ENCODE peak calls at places on chromosomes 4 and X, in nine cellular contexts. One of them, this sample, is unnamed.
A peak's percentile ranks its signal among the peaks of the same experiment; 100 is the strongest.

GRCh38 chrX:134542485-134542884 is 82.5 kb downstream of the HPRT1 start:
- DNase-seq in mucosa of descending colon: no peak
- DNase-seq in endodermal cell: peak; percentile 63
- DNase-seq in colonic mucosa: no peak
- DNase-seq in keratinocyte: no peak
- DNase-seq in neuronal stem cell: no peak
- DNase-seq in left ventricle myocardium inferior: no peak
- DNase-seq in CD8-positive, alpha-beta memory T cell: no peak
- DNase-seq in aorta: no peak
- DNase-seq in this sample: peak; percentile 57

GRCh38 chr4:148289740-148290139 is 152.5 kb downstream of the NR3C2 start:
- DNase-seq in mucosa of descending colon: no peak
- DNase-seq in endodermal cell: no peak
- DNase-seq in colonic mucosa: no peak
- DNase-seq in keratinocyte: no peak
- DNase-seq in neuronal stem cell: no peak
- DNase-seq in left ventricle myocardium inferior: no peak
- DNase-seq in CD8-positive, alpha-beta memory T cell: no peak
- DNase-seq in aorta: no peak
- DNase-seq in this sample: no peak

GRCh38 chr4:64781737-64782326 is 372.6 kb upstream of the TECRL start:
- DNase-seq in mucosa of descending colon: no peak
- DNase-seq in endodermal cell: no peak
- DNase-seq in colonic mucosa: no peak
- DNase-seq in keratinocyte: peak; percentile 7
- DNase-seq in neuronal stem cell: peak; percentile 30
- DNase-seq in left ventricle myocardium inferior: no peak
- DNase-seq in CD8-positive, alpha-beta memory T cell: no peak
- DNase-seq in aorta: no peak
- DNase-seq in this sample: no peak

GRCh38 chrX:115650449-115650848 is 89.5 kb downstream of the PLS3 start:
- DNase-seq in mucosa of descending colon: no peak
- DNase-seq in endodermal cell: no peak
- DNase-seq in colonic mucosa: no peak
- DNase-seq in keratinocyte: no peak
- DNase-seq in neuronal stem cell: no peak
- DNase-seq in left ventricle myocardium inferior: no peak
- DNase-seq in CD8-positive, alpha-beta memory T cell: no peak
- DNase-seq in aorta: no peak
- DNase-seq in this sample: no peak

GRCh38 chr4:8587469-8588195 is 4.9 kb upstream of the CPZ start:
- DNase-seq in mucosa of descending colon: peak; percentile 14
- DNase-seq in endodermal cell: no peak
- DNase-seq in colonic mucosa: no peak
- DNase-seq in keratinocyte: no peak
- DNase-seq in neuronal stem cell: no peak
- DNase-seq in left ventricle myocardium inferior: no peak
- DNase-seq in CD8-positive, alpha-beta memory T cell: no peak
- DNase-seq in aorta: no peak
- DNase-seq in this sample: no peak

GRCh38 chr4:80171251-80171650 is 26.1 kb upstream of the PRDM8 start:
- DNase-seq in mucosa of descending colon: no peak
- DNase-seq in endodermal cell: no peak
- DNase-seq in colonic mucosa: no peak
- DNase-seq in keratinocyte: no peak
- DNase-seq in neuronal stem cell: no peak
- DNase-seq in left ventricle myocardium inferior: no peak
- DNase-seq in CD8-positive, alpha-beta memory T cell: no peak
- DNase-seq in aorta: no peak
- DNase-seq in this sample: no peak

GRCh38 chrX:151779258-151779657 is 44.7 kb downstream of the CNGA2 start:
- DNase-seq in mucosa of descending colon: no peak
- DNase-seq in endodermal cell: no peak
- DNase-seq in colonic mucosa: no peak
- DNase-seq in keratinocyte: no peak
- DNase-seq in neuronal stem cell: no peak
- DNase-seq in left ventricle myocardium inferior: no peak
- DNase-seq in CD8-positive, alpha-beta memory T cell: no peak
- DNase-seq in aorta: no peak
- DNase-seq in this sample: no peak

GRCh38 chr4:110487873-110488272 is 11.9 kb downstream of the ENPEP start:
- DNase-seq in mucosa of descending colon: no peak
- DNase-seq in endodermal cell: no peak
- DNase-seq in colonic mucosa: no peak
- DNase-seq in keratinocyte: no peak
- DNase-seq in neuronal stem cell: no peak
- DNase-seq in left ventricle myocardium inferior: no peak
- DNase-seq in CD8-positive, alpha-beta memory T cell: no peak
- DNase-seq in aorta: no peak
- DNase-seq in this sample: no peak

GRCh38 chrX:152927858-152928760 is 30.2 kb downstream of the ZNF185 start:
- DNase-seq in mucosa of descending colon: no peak
- DNase-seq in endodermal cell: no peak
- DNase-seq in colonic mucosa: no peak
- DNase-seq in keratinocyte: no peak
- DNase-seq in neuronal stem cell: no peak
- DNase-seq in left ventricle myocardium inferior: no peak
- DNase-seq in CD8-positive, alpha-beta memory T cell: no peak
- DNase-seq in aorta: peak; percentile 21
- DNase-seq in this sample: no peak

GRCh38 chrX:119374736-119375135 is 24.4 kb upstream of the SLC25A43 start:
- DNase-seq in mucosa of descending colon: no peak
- DNase-seq in endodermal cell: no peak
- DNase-seq in colonic mucosa: no peak
- DNase-seq in keratinocyte: peak; percentile 7
- DNase-seq in neuronal stem cell: no peak
- DNase-seq in left ventricle myocardium inferior: no peak
- DNase-seq in CD8-positive, alpha-beta memory T cell: no peak
- DNase-seq in aorta: no peak
- DNase-seq in this sample: no peak

GRCh38 chrX:45748443-45748842 is 547.8 kb upstream of the DIPK2B start:
- DNase-seq in mucosa of descending colon: no peak
- DNase-seq in endodermal cell: no peak
- DNase-seq in colonic mucosa: no peak
- DNase-seq in keratinocyte: peak; percentile 25
- DNase-seq in neuronal stem cell: no peak
- DNase-seq in left ventricle myocardium inferior: no peak
- DNase-seq in CD8-positive, alpha-beta memory T cell: no peak
- DNase-seq in aorta: no peak
- DNase-seq in this sample: no peak

GRCh38 chr4:54843106-54843505 is 185.3 kb downstream of the KIT start:
- DNase-seq in mucosa of descending colon: no peak
- DNase-seq in endodermal cell: no peak
- DNase-seq in colonic mucosa: no peak
- DNase-seq in keratinocyte: no peak
- DNase-seq in neuronal stem cell: no peak
- DNase-seq in left ventricle myocardium inferior: no peak
- DNase-seq in CD8-positive, alpha-beta memory T cell: no peak
- DNase-seq in aorta: no peak
- DNase-seq in this sample: no peak

GRCh38 chr4:111512081-111512774 is 633.0 kb upstream of the FAM241A start:
- DNase-seq in mucosa of descending colon: no peak
- DNase-seq in endodermal cell: no peak
- DNase-seq in colonic mucosa: no peak
- DNase-seq in keratinocyte: peak; percentile 33
- DNase-seq in neuronal stem cell: no peak
- DNase-seq in left ventricle myocardium inferior: no peak
- DNase-seq in CD8-positive, alpha-beta memory T cell: no peak
- DNase-seq in aorta: no peak
- DNase-seq in this sample: no peak

GRCh38 chr4:71607780-71608673 is 175.9 kb downstream of the GC start:
- DNase-seq in mucosa of descending colon: no peak
- DNase-seq in endodermal cell: no peak
- DNase-seq in colonic mucosa: no peak
- DNase-seq in keratinocyte: no peak
- DNase-seq in neuronal stem cell: no peak
- DNase-seq in left ventricle myocardium inferior: no peak
- DNase-seq in CD8-positive, alpha-beta memory T cell: no peak
- DNase-seq in aorta: no peak
- DNase-seq in this sample: no peak

GRCh38 chrX:13662537-13662841 is 9.5 kb downstream of the TCEANC start:
- DNase-seq in mucosa of descending colon: no peak
- DNase-seq in endodermal cell: no peak
- DNase-seq in colonic mucosa: no peak
- DNase-seq in keratinocyte: no peak
- DNase-seq in neuronal stem cell: no peak
- DNase-seq in left ventricle myocardium inferior: no peak
- DNase-seq in CD8-positive, alpha-beta memory T cell: no peak
- DNase-seq in aorta: no peak
- DNase-seq in this sample: no peak

GRCh38 chrX:133045986-133046385 is 50.9 kb downstream of the USP26 start:
- DNase-seq in mucosa of descending colon: no peak
- DNase-seq in endodermal cell: no peak
- DNase-seq in colonic mucosa: no peak
- DNase-seq in keratinocyte: no peak
- DNase-seq in neuronal stem cell: no peak
- DNase-seq in left ventricle myocardium inferior: no peak
- DNase-seq in CD8-positive, alpha-beta memory T cell: no peak
- DNase-seq in aorta: no peak
- DNase-seq in this sample: no peak

GRCh38 chr4:86544313-86544966 is 49.7 kb upstream of the PTPN13 start:
- DNase-seq in mucosa of descending colon: no peak
- DNase-seq in endodermal cell: no peak
- DNase-seq in colonic mucosa: no peak
- DNase-seq in keratinocyte: no peak
- DNase-seq in neuronal stem cell: no peak
- DNase-seq in left ventricle myocardium inferior: no peak
- DNase-seq in CD8-positive, alpha-beta memory T cell: no peak
- DNase-seq in aorta: no peak
- DNase-seq in this sample: no peak

GRCh38 chr4:145907363-145907762 is 31.3 kb downstream of the ZNF827 start:
- DNase-seq in mucosa of descending colon: no peak
- DNase-seq in endodermal cell: no peak
- DNase-seq in colonic mucosa: no peak
- DNase-seq in keratinocyte: no peak
- DNase-seq in neuronal stem cell: no peak
- DNase-seq in left ventricle myocardium inferior: no peak
- DNase-seq in CD8-positive, alpha-beta memory T cell: no peak
- DNase-seq in aorta: no peak
- DNase-seq in this sample: peak; percentile 58

GRCh38 chrX:20143539-20143938 is 1.9 kb upstream of the EIF1AX start:
- DNase-seq in mucosa of descending colon: no peak
- DNase-seq in endodermal cell: no peak
- DNase-seq in colonic mucosa: no peak
- DNase-seq in keratinocyte: no peak
- DNase-seq in neuronal stem cell: no peak
- DNase-seq in left ventricle myocardium inferior: no peak
- DNase-seq in CD8-positive, alpha-beta memory T cell: no peak
- DNase-seq in aorta: no peak
- DNase-seq in this sample: no peak

GRCh38 chrX:111568817-111569216 is 57.4 kb downstream of the SERTM2 start:
- DNase-seq in mucosa of descending colon: no peak
- DNase-seq in endodermal cell: no peak
- DNase-seq in colonic mucosa: no peak
- DNase-seq in keratinocyte: no peak
- DNase-seq in neuronal stem cell: no peak
- DNase-seq in left ventricle myocardium inferior: no peak
- DNase-seq in CD8-positive, alpha-beta memory T cell: no peak
- DNase-seq in aorta: no peak
- DNase-seq in this sample: no peak

GRCh38 chr4:3783691-3784306 is 17.6 kb downstream of the ADRA2C start:
- DNase-seq in mucosa of descending colon: no peak
- DNase-seq in endodermal cell: peak; percentile 91
- DNase-seq in colonic mucosa: peak; percentile 25
- DNase-seq in keratinocyte: no peak
- DNase-seq in neuronal stem cell: no peak
- DNase-seq in left ventricle myocardium inferior: no peak
- DNase-seq in CD8-positive, alpha-beta memory T cell: no peak
- DNase-seq in aorta: no peak
- DNase-seq in this sample: no peak

GRCh38 chrX:18994713-18995112 is 10.8 kb upstream of the PHKA2 start:
- DNase-seq in mucosa of descending colon: no peak
- DNase-seq in endodermal cell: no peak
- DNase-seq in colonic mucosa: no peak
- DNase-seq in keratinocyte: peak; percentile 38
- DNase-seq in neuronal stem cell: no peak
- DNase-seq in left ventricle myocardium inferior: no peak
- DNase-seq in CD8-positive, alpha-beta memory T cell: no peak
- DNase-seq in aorta: no peak
- DNase-seq in this sample: no peak

GRCh38 chrX:31099536-31100090 is 27.8 kb upstream of the FTHL17 start:
- DNase-seq in mucosa of descending colon: no peak
- DNase-seq in endodermal cell: no peak
- DNase-seq in colonic mucosa: no peak
- DNase-seq in keratinocyte: no peak
- DNase-seq in neuronal stem cell: no peak
- DNase-seq in left ventricle myocardium inferior: no peak
- DNase-seq in CD8-positive, alpha-beta memory T cell: no peak
- DNase-seq in aorta: no peak
- DNase-seq in this sample: no peak

GRCh38 chr4:94486372-94486801 is 34.6 kb downstream of the PDLIM5 start:
- DNase-seq in mucosa of descending colon: no peak
- DNase-seq in endodermal cell: no peak
- DNase-seq in colonic mucosa: no peak
- DNase-seq in keratinocyte: no peak
- DNase-seq in neuronal stem cell: no peak
- DNase-seq in left ventricle myocardium inferior: no peak
- DNase-seq in CD8-positive, alpha-beta memory T cell: no peak
- DNase-seq in aorta: no peak
- DNase-seq in this sample: no peak
- H3K4me1 ChIP-seq in mucosa of descending colon: no peaks in the 10 kb centered on the region
- H3K4me1 ChIP-seq in endodermal cell: no peaks in the 10 kb centered on the region
- H3K4me1 ChIP-seq in colonic mucosa: no peaks in the 10 kb centered on the region
- H3K4me1 ChIP-seq in keratinocyte: peaks cover 49% of the 10 kb centered on the region
- H3K4me1 ChIP-seq in neuronal stem cell: no peaks in the 10 kb centered on the region
- H3K4me1 ChIP-seq in left ventricle myocardium inferior: peaks cover 100% of the 10 kb centered on the region
- H3K4me1 ChIP-seq in CD8-positive, alpha-beta memory T cell: no peaks in the 10 kb centered on the region
- H3K4me1 ChIP-seq in aorta: peaks cover 11% of the 10 kb centered on the region
- H3K4me1 ChIP-seq in this sample: peaks cover 35% of the 10 kb centered on the region

GRCh38 chr4:25857403-25857802 is 5.4 kb downstream of the SEL1L3 start:
- DNase-seq in mucosa of descending colon: no peak
- DNase-seq in endodermal cell: no peak
- DNase-seq in colonic mucosa: no peak
- DNase-seq in keratinocyte: no peak
- DNase-seq in neuronal stem cell: no peak
- DNase-seq in left ventricle myocardium inferior: no peak
- DNase-seq in CD8-positive, alpha-beta memory T cell: no peak
- DNase-seq in aorta: no peak
- DNase-seq in this sample: no peak
- H3K4me1 ChIP-seq in mucosa of descending colon: peaks cover 47% of the 10 kb centered on the region
- H3K4me1 ChIP-seq in endodermal cell: no peaks in the 10 kb centered on the region
- H3K4me1 ChIP-seq in colonic mucosa: peaks cover 22% of the 10 kb centered on the region
- H3K4me1 ChIP-seq in keratinocyte: peaks cover 29% of the 10 kb centered on the region
- H3K4me1 ChIP-seq in neuronal stem cell: peaks cover 16% of the 10 kb centered on the region
- H3K4me1 ChIP-seq in left ventricle myocardium inferior: peaks cover 41% of the 10 kb centered on the region
- H3K4me1 ChIP-seq in CD8-positive, alpha-beta memory T cell: peaks cover 68% of the 10 kb centered on the region
- H3K4me1 ChIP-seq in aorta: no peaks in the 10 kb centered on the region
- H3K4me1 ChIP-seq in this sample: peaks cover 30% of the 10 kb centered on the region

GRCh38 chrX:47196098-47196497 is 2.5 kb downstream of the UBA1 start:
- DNase-seq in mucosa of descending colon: no peak
- DNase-seq in endodermal cell: no peak
- DNase-seq in colonic mucosa: no peak
- DNase-seq in keratinocyte: no peak
- DNase-seq in neuronal stem cell: no peak
- DNase-seq in left ventricle myocardium inferior: no peak
- DNase-seq in CD8-positive, alpha-beta memory T cell: no peak
- DNase-seq in aorta: no peak
- DNase-seq in this sample: no peak
- H3K4me1 ChIP-seq in mucosa of descending colon: peaks cover 21% of the 10 kb centered on the region
- H3K4me1 ChIP-seq in endodermal cell: peaks cover 8% of the 10 kb centered on the region
- H3K4me1 ChIP-seq in colonic mucosa: peaks cover 16% of the 10 kb centered on the region
- H3K4me1 ChIP-seq in keratinocyte: peaks cover 34% of the 10 kb centered on the region
- H3K4me1 ChIP-seq in neuronal stem cell: peaks cover 21% of the 10 kb centered on the region
- H3K4me1 ChIP-seq in left ventricle myocardium inferior: peaks cover 53% of the 10 kb centered on the region
- H3K4me1 ChIP-seq in CD8-positive, alpha-beta memory T cell: peaks cover 46% of the 10 kb centered on the region
- H3K4me1 ChIP-seq in aorta: peaks cover 3% of the 10 kb centered on the region
- H3K4me1 ChIP-seq in this sample: peaks cover 52% of the 10 kb centered on the region

GRCh38 chrX:10986616-10987015 is 124.5 kb upstream of the HCCS start:
- DNase-seq in mucosa of descending colon: no peak
- DNase-seq in endodermal cell: no peak
- DNase-seq in colonic mucosa: no peak
- DNase-seq in keratinocyte: no peak
- DNase-seq in neuronal stem cell: no peak
- DNase-seq in left ventricle myocardium inferior: no peak
- DNase-seq in CD8-positive, alpha-beta memory T cell: no peak
- DNase-seq in aorta: no peak
- DNase-seq in this sample: no peak
- H3K4me1 ChIP-seq in mucosa of descending colon: no peaks in the 10 kb centered on the region
- H3K4me1 ChIP-seq in endodermal cell: no peaks in the 10 kb centered on the region
- H3K4me1 ChIP-seq in colonic mucosa: no peaks in the 10 kb centered on the region
- H3K4me1 ChIP-seq in keratinocyte: no peaks in the 10 kb centered on the region
- H3K4me1 ChIP-seq in neuronal stem cell: peaks cover 4% of the 10 kb centered on the region
- H3K4me1 ChIP-seq in left ventricle myocardium inferior: no peaks in the 10 kb centered on the region
- H3K4me1 ChIP-seq in CD8-positive, alpha-beta memory T cell: no peaks in the 10 kb centered on the region
- H3K4me1 ChIP-seq in aorta: no peaks in the 10 kb centered on the region
- H3K4me1 ChIP-seq in this sample: no peaks in the 10 kb centered on the region

This sample was measured in adrenal gland.